ENCODE peak calls at places on chromosomes 12 and 14, in six cellular contexts. T, U, O, I, X and Q are unnamed samples.

GRCh38 chr14:105492966-105493871 is 2.2 kb downstream of the TEDC1 start:
- DNase-seq in T (no peak), U (no peak), O (no peak), I (no peak), X (no peak), Q (peak)

GRCh38 chr14:95993768-95994592 is 45.2 kb upstream of the C14orf132 start:
- DNase-seq in T (no peak), U (peak), O (peak), I (peak), X (no peak), Q (peak)

GRCh38 chr14:96622926-96623325 is 120.7 kb downstream of the PAPOLA start:
- DNase-seq in T (no peak), U (no peak), O (no peak), I (no peak), X (no peak), Q (no peak)

GRCh38 chr12:53053223-53054111 is 3.6 kb downstream of the TNS2 start:
- DNase-seq in T (peak), U (no peak), O (peak), I (no peak), X (peak), Q (peak)

GRCh38 chr14:53847057-53847456 is 109.6 kb downstream of the BMP4 start:
- DNase-seq in T (no peak), U (no peak), O (no peak), I (no peak), X (no peak), Q (no peak)

GRCh38 chr14:64790478-64790877 is 86.3 kb downstream of the PLEKHG3 start:
- DNase-seq in T (no peak), U (no peak), O (no peak), I (no peak), X (no peak), Q (no peak)

GRCh38 chr14:64788706-64789105 is 84.5 kb downstream of the PLEKHG3 start:
- DNase-seq in T (no peak), U (peak), O (no peak), I (peak), X (no peak), Q (no peak)

GRCh38 chr12:12922191-12922616 is 29.8 kb downstream of the GPRC5D start:
- DNase-seq in T (no peak), U (peak), O (no peak), I (no peak), X (no peak), Q (no peak)

GRCh38 chr12:98533723-98534251 is 18.4 kb downstream of the TMPO start:
- DNase-seq in T (no peak), U (no peak), O (no peak), I (no peak), X (no peak), Q (no peak)

GRCh38 chr12:47556219-47556618 is 149.6 kb downstream of the RPAP3 start:
- DNase-seq in T (no peak), U (no peak), O (no peak), I (no peak), X (no peak), Q (no peak)

GRCh38 chr14:76938092-76938500 is 90.4 kb downstream of the IRF2BPL start:
- DNase-seq in T (no peak), U (peak), O (no peak), I (peak), X (no peak), Q (no peak)

GRCh38 chr12:48070731-48071130 is 35.1 kb downstream of the SENP1 start:
- DNase-seq in T (no peak), U (no peak), O (no peak), I (no peak), X (no peak), Q (no peak)

GRCh38 chr14:37583358-37584210 is 11.5 kb downstream of the FOXA1 start:
- DNase-seq in T (no peak), U (no peak), O (no peak), I (no peak), X (no peak), Q (no peak)

GRCh38 chr12:47078733-47079364 is 572 bp upstream of the PCED1B start:
- DNase-seq in T (no peak), U (peak), O (peak), I (no peak), X (no peak), Q (peak)

GRCh38 chr12:12010277-12011031 is 60.3 kb upstream of the BCL2L14 start:
- DNase-seq in T (no peak), U (peak), O (no peak), I (no peak), X (peak), Q (no peak)

GRCh38 chr14:75470238-75470797 is 42.5 kb downstream of the JDP2 start:
- DNase-seq in T (no peak), U (no peak), O (peak), I (no peak), X (no peak), Q (no peak)

GRCh38 chr12:119988440-119988787 is 622 bp upstream of the BICDL1 start:
- DNase-seq in T (no peak), U (peak), O (no peak), I (peak), X (no peak), Q (no peak)

GRCh38 chr12:115103884-115104883 is 420.2 kb upstream of the TBX3 start:
- DNase-seq in T (no peak), U (no peak), O (no peak), I (no peak), X (no peak), Q (no peak)

GRCh38 chr14:91143862-91144261 is 30.0 kb downstream of the DGLUCY start:
- DNase-seq in T (no peak), U (no peak), O (peak), I (no peak), X (peak), Q (no peak)

GRCh38 chr12:58955849-58956248 is 35.5 kb upstream of the LRIG3 start:
- DNase-seq in T (no peak), U (no peak), O (no peak), I (no peak), X (no peak), Q (no peak)

GRCh38 chr14:77102154-77102553 is 4.1 kb downstream of the CIPC start:
- DNase-seq in T (no peak), U (no peak), O (no peak), I (no peak), X (no peak), Q (no peak)

GRCh38 chr14:99668998-99669314 is 15.1 kb upstream of the CYP46A1 start:
- DNase-seq in T (no peak), U (no peak), O (no peak), I (no peak), X (no peak), Q (no peak)

GRCh38 chr12:102201662-102202061 is 4.0 kb upstream of the PMCH start:
- DNase-seq in T (no peak), U (no peak), O (no peak), I (no peak), X (no peak), Q (no peak)

GRCh38 chr12:40646891-40647290 is 45.3 kb upstream of the CNTN1 start:
- DNase-seq in T (no peak), U (no peak), O (no peak), I (no peak), X (no peak), Q (no peak)

GRCh38 chr14:96592591-96593388 is 90.6 kb downstream of the PAPOLA start:
- DNase-seq in T (peak), U (no peak), O (peak), I (peak), X (no peak), Q (peak)

GRCh38 chr12:11576104-11576503 is 73.4 kb upstream of the ETV6 start:
- DNase-seq in T (no peak), U (peak), O (no peak), I (peak), X (no peak), Q (no peak)

GRCh38 chr14:103746706-103747105 is 31.1 kb downstream of the ZFYVE21 start:
- DNase-seq in T (no peak), U (peak), O (no peak), I (no peak), X (no peak), Q (no peak)

GRCh38 chr12:25249951-25250738 is 584 bp downstream of the KRAS start:
- DNase-seq in T (no peak), U (peak), O (peak), I (peak), X (peak), Q (peak)

GRCh38 chr14:65936342-65936741 is 523.8 kb downstream of the FUT8 start:
- DNase-seq in T (no peak), U (no peak), O (no peak), I (no peak), X (no peak), Q (no peak)

GRCh38 chr14:64738306-64738879 is 34.2 kb downstream of the PLEKHG3 start:
- DNase-seq in T (no peak), U (no peak), O (no peak), I (no peak), X (no peak), Q (no peak)

GRCh38 chr12:52010692-52011601 is 4.2 kb downstream of the TAMALIN start:
- DNase-seq in T (no peak), U (no peak), O (no peak), I (no peak), X (no peak), Q (no peak)

GRCh38 chr12:93061414-93062099 is 132.5 kb upstream of the EEA1 start:
- DNase-seq in T (no peak), U (no peak), O (no peak), I (no peak), X (no peak), Q (no peak)

GRCh38 chr12:124694250-124694649 is 126.8 kb upstream of the NCOR2 start:
- DNase-seq in T (no peak), U (no peak), O (no peak), I (no peak), X (no peak), Q (peak)

GRCh38 chr14:58131386-58131785 is 20.6 kb downstream of the ARMH4 start:
- DNase-seq in T (no peak), U (peak), O (no peak), I (no peak), X (no peak), Q (no peak)

GRCh38 chr12:79058342-79058741 is 193.8 kb downstream of the SYT1 start:
- DNase-seq in T (no peak), U (peak), O (no peak), I (peak), X (no peak), Q (no peak)

GRCh38 chr14:103354141-103354540 is 20.1 kb downstream of the EIF5 start:
- DNase-seq in T (no peak), U (no peak), O (no peak), I (no peak), X (no peak), Q (no peak)

GRCh38 chr14:103711516-103712431 is 3.5 kb downstream of the XRCC3 start:
- DNase-seq in T (no peak), U (no peak), O (no peak), I (peak), X (peak), Q (no peak)